ENCODE peak calls at places on chromosomes 13 and 19, in six cellular contexts. One of them, this sample, is unnamed. For H3K4me1, the result is how much of the 10 kb centered on the place peaks cover.

GRCh38 chr13:109651854-109652253 is 134.5 kb downstream of the IRS2 start:
- DNase-seq in stomach: no peak
- DNase-seq in GM23338: no peak
- DNase-seq in upper lobe of left lung: no peak
- DNase-seq in HCT116: no peak
- DNase-seq in suprapubic skin: no peak
- DNase-seq in this sample: no peak

GRCh38 chr13:99895428-99895998 is 76.1 kb downstream of the ZIC5 start:
- DNase-seq in stomach: no peak
- DNase-seq in GM23338: peak
- DNase-seq in upper lobe of left lung: peak
- DNase-seq in HCT116: no peak
- DNase-seq in suprapubic skin: no peak
- DNase-seq in this sample: no peak

GRCh38 chr19:48329167-48329891 is 4.0 kb downstream of the EMP3 start:
- DNase-seq in stomach: no peak
- DNase-seq in GM23338: peak
- DNase-seq in upper lobe of left lung: no peak
- DNase-seq in HCT116: no peak
- DNase-seq in suprapubic skin: no peak
- DNase-seq in this sample: no peak

GRCh38 chr13:100508996-100509395 is 79.6 kb downstream of the GGACT start:
- DNase-seq in stomach: no peak
- DNase-seq in GM23338: no peak
- DNase-seq in upper lobe of left lung: no peak
- DNase-seq in HCT116: no peak
- DNase-seq in suprapubic skin: no peak
- DNase-seq in this sample: no peak

GRCh38 chr19:1469936-1470863 is 8.8 kb downstream of the C19orf25 start:
- DNase-seq in stomach: peak
- DNase-seq in GM23338: peak
- DNase-seq in upper lobe of left lung: peak
- DNase-seq in HCT116: peak
- DNase-seq in suprapubic skin: no peak
- DNase-seq in this sample: no peak

GRCh38 chr13:21043898-21044297 is 17.5 kb downstream of the LATS2 start:
- DNase-seq in stomach: no peak
- DNase-seq in GM23338: no peak
- DNase-seq in upper lobe of left lung: no peak
- DNase-seq in HCT116: no peak
- DNase-seq in suprapubic skin: no peak
- DNase-seq in this sample: no peak

GRCh38 chr13:40060318-40061007 is 405.0 kb downstream of the COG6 start:
- DNase-seq in stomach: peak
- DNase-seq in GM23338: no peak
- DNase-seq in upper lobe of left lung: no peak
- DNase-seq in HCT116: no peak
- DNase-seq in suprapubic skin: no peak
- DNase-seq in this sample: peak

GRCh38 chr13:73106513-73107214 is 47.9 kb downstream of the KLF5 start:
- DNase-seq in stomach: no peak
- DNase-seq in GM23338: no peak
- DNase-seq in upper lobe of left lung: no peak
- DNase-seq in HCT116: no peak
- DNase-seq in suprapubic skin: no peak
- DNase-seq in this sample: no peak

GRCh38 chr13:64900039-64900438 is 2330.1 kb downstream of the PCDH9 start:
- DNase-seq in stomach: no peak
- DNase-seq in GM23338: no peak
- DNase-seq in upper lobe of left lung: no peak
- DNase-seq in HCT116: no peak
- DNase-seq in suprapubic skin: no peak
- DNase-seq in this sample: no peak

GRCh38 chr13:100916943-100917342 is 242.3 kb upstream of the TMTC4 start:
- DNase-seq in stomach: no peak
- DNase-seq in GM23338: no peak
- DNase-seq in upper lobe of left lung: no peak
- DNase-seq in HCT116: no peak
- DNase-seq in suprapubic skin: no peak
- DNase-seq in this sample: no peak

GRCh38 chr19:52566588-52566987 is 3.5 kb upstream of the ZNF701 start:
- DNase-seq in stomach: no peak
- DNase-seq in GM23338: no peak
- DNase-seq in upper lobe of left lung: no peak
- DNase-seq in HCT116: no peak
- DNase-seq in suprapubic skin: no peak
- DNase-seq in this sample: no peak

GRCh38 chr13:25335856-25336255 is 34.4 kb downstream of the NUP58 start:
- DNase-seq in stomach: no peak
- DNase-seq in GM23338: no peak
- DNase-seq in upper lobe of left lung: no peak
- DNase-seq in HCT116: no peak
- DNase-seq in suprapubic skin: no peak
- DNase-seq in this sample: no peak

GRCh38 chr19:13241321-13242104 is 91.3 kb downstream of the IER2 start:
- DNase-seq in stomach: no peak
- DNase-seq in GM23338: peak
- DNase-seq in upper lobe of left lung: no peak
- DNase-seq in HCT116: no peak
- DNase-seq in suprapubic skin: no peak
- DNase-seq in this sample: no peak

GRCh38 chr13:95624020-95624419 is 20.5 kb downstream of the DZIP1 start:
- DNase-seq in stomach: no peak
- DNase-seq in GM23338: peak
- DNase-seq in upper lobe of left lung: no peak
- DNase-seq in HCT116: peak
- DNase-seq in suprapubic skin: no peak
- DNase-seq in this sample: no peak

GRCh38 chr13:20438801-20439200 is 86.9 kb downstream of the CRYL1 start:
- DNase-seq in stomach: no peak
- DNase-seq in GM23338: no peak
- DNase-seq in upper lobe of left lung: no peak
- DNase-seq in HCT116: no peak
- DNase-seq in suprapubic skin: no peak
- DNase-seq in this sample: no peak

GRCh38 chr13:20035130-20035529 is 76.6 kb downstream of the ZMYM2 start:
- DNase-seq in stomach: no peak
- DNase-seq in GM23338: peak
- DNase-seq in upper lobe of left lung: no peak
- DNase-seq in HCT116: no peak
- DNase-seq in suprapubic skin: no peak
- DNase-seq in this sample: no peak

GRCh38 chr13:70960841-70961443 is 852.7 kb upstream of the KLHL1 start:
- DNase-seq in stomach: no peak
- DNase-seq in GM23338: peak
- DNase-seq in upper lobe of left lung: no peak
- DNase-seq in HCT116: no peak
- DNase-seq in suprapubic skin: no peak
- DNase-seq in this sample: no peak

GRCh38 chr13:23955064-23955463 is 57.8 kb upstream of the C1QTNF9B start:
- DNase-seq in stomach: no peak
- DNase-seq in GM23338: no peak
- DNase-seq in upper lobe of left lung: no peak
- DNase-seq in HCT116: no peak
- DNase-seq in suprapubic skin: no peak
- DNase-seq in this sample: no peak

GRCh38 chr19:30393046-30393445 is 20.9 kb downstream of the ZNF536 start:
- DNase-seq in stomach: no peak
- DNase-seq in GM23338: no peak
- DNase-seq in upper lobe of left lung: no peak
- DNase-seq in HCT116: no peak
- DNase-seq in suprapubic skin: no peak
- DNase-seq in this sample: no peak

GRCh38 chr19:29866011-29866410 is 54.2 kb downstream of the CCNE1 start:
- DNase-seq in stomach: no peak
- DNase-seq in GM23338: no peak
- DNase-seq in upper lobe of left lung: no peak
- DNase-seq in HCT116: no peak
- DNase-seq in suprapubic skin: no peak
- DNase-seq in this sample: no peak

GRCh38 chr13:35978607-35979316 is 152.4 kb downstream of the DCLK1 start:
- DNase-seq in stomach: no peak
- DNase-seq in GM23338: peak
- DNase-seq in upper lobe of left lung: no peak
- DNase-seq in HCT116: peak
- DNase-seq in suprapubic skin: no peak
- DNase-seq in this sample: peak

GRCh38 chr13:73245271-73245670 is 186.5 kb downstream of the KLF5 start:
- DNase-seq in stomach: no peak
- DNase-seq in GM23338: no peak
- DNase-seq in upper lobe of left lung: no peak
- DNase-seq in HCT116: no peak
- DNase-seq in suprapubic skin: no peak
- DNase-seq in this sample: no peak

GRCh38 chr19:17829855-17830566 is 8.7 kb upstream of the INSL3 start:
- DNase-seq in stomach: no peak
- DNase-seq in GM23338: peak
- DNase-seq in upper lobe of left lung: peak
- DNase-seq in HCT116: peak
- DNase-seq in suprapubic skin: no peak
- DNase-seq in this sample: no peak

GRCh38 chr13:24292476-24292875 is 16.9 kb upstream of the C1QTNF9 start:
- DNase-seq in stomach: peak
- DNase-seq in GM23338: no peak
- DNase-seq in upper lobe of left lung: no peak
- DNase-seq in HCT116: no peak
- DNase-seq in suprapubic skin: no peak
- DNase-seq in this sample: no peak

GRCh38 chr13:42412812-42413795 is 141.2 kb downstream of the AKAP11 start:
- DNase-seq in stomach: no peak
- DNase-seq in GM23338: no peak
- DNase-seq in upper lobe of left lung: no peak
- DNase-seq in HCT116: no peak
- DNase-seq in suprapubic skin: no peak
- DNase-seq in this sample: no peak

GRCh38 chr19:57803265-57803593 is 11.5 kb downstream of the ZNF552 start:
- DNase-seq in stomach: no peak
- DNase-seq in GM23338: peak
- DNase-seq in upper lobe of left lung: no peak
- DNase-seq in HCT116: no peak
- DNase-seq in suprapubic skin: no peak
- DNase-seq in this sample: no peak

GRCh38 chr13:110944121-110944967 is 29.5 kb upstream of the ANKRD10 start:
- DNase-seq in stomach: peak
- DNase-seq in GM23338: peak
- DNase-seq in upper lobe of left lung: no peak
- DNase-seq in HCT116: peak
- DNase-seq in suprapubic skin: no peak
- DNase-seq in this sample: peak

GRCh38 chr13:66180806-66181205 is 1049.3 kb downstream of the PCDH9 start:
- DNase-seq in stomach: no peak
- DNase-seq in GM23338: no peak
- DNase-seq in upper lobe of left lung: no peak
- DNase-seq in HCT116: no peak
- DNase-seq in suprapubic skin: no peak
- DNase-seq in this sample: no peak

GRCh38 chr13:99566125-99567083 is 65.1 kb downstream of the TM9SF2 start:
- DNase-seq in stomach: no peak
- DNase-seq in GM23338: peak
- DNase-seq in upper lobe of left lung: peak
- DNase-seq in HCT116: no peak
- DNase-seq in suprapubic skin: no peak
- DNase-seq in this sample: no peak

GRCh38 chr19:46890423-46891170 is 29.8 kb downstream of the ARHGAP35 start:
- DNase-seq in stomach: no peak
- DNase-seq in GM23338: no peak
- DNase-seq in upper lobe of left lung: no peak
- DNase-seq in HCT116: no peak
- DNase-seq in suprapubic skin: no peak
- DNase-seq in this sample: no peak

GRCh38 chr19:44645407-44646048 is 1.8 kb downstream of the PVR start:
- DNase-seq in stomach: no peak
- DNase-seq in GM23338: no peak
- DNase-seq in upper lobe of left lung: no peak
- DNase-seq in HCT116: no peak
- DNase-seq in suprapubic skin: no peak
- DNase-seq in this sample: no peak
- H3K27ac ChIP-seq in stomach: no peak
- H3K27ac ChIP-seq in GM23338: no peak
- H3K27ac ChIP-seq in upper lobe of left lung: no peak
- H3K27ac ChIP-seq in HCT116: no peak
- H3K27ac ChIP-seq in suprapubic skin: no peak
- H3K27ac ChIP-seq in this sample: no peak

GRCh38 chr13:113366031-113366588 is 2.2 kb upstream of the GRTP1 start:
- DNase-seq in stomach: peak
- DNase-seq in GM23338: no peak
- DNase-seq in upper lobe of left lung: peak
- DNase-seq in HCT116: no peak
- DNase-seq in suprapubic skin: peak
- DNase-seq in this sample: no peak
- H3K4me1 ChIP-seq in stomach: under half
- H3K4me1 ChIP-seq in GM23338: under half
- H3K4me1 ChIP-seq in upper lobe of left lung: under half
- H3K4me1 ChIP-seq in HCT116: under half
- H3K4me1 ChIP-seq in suprapubic skin: under half
- H3K4me1 ChIP-seq in this sample: under half

DNA sequence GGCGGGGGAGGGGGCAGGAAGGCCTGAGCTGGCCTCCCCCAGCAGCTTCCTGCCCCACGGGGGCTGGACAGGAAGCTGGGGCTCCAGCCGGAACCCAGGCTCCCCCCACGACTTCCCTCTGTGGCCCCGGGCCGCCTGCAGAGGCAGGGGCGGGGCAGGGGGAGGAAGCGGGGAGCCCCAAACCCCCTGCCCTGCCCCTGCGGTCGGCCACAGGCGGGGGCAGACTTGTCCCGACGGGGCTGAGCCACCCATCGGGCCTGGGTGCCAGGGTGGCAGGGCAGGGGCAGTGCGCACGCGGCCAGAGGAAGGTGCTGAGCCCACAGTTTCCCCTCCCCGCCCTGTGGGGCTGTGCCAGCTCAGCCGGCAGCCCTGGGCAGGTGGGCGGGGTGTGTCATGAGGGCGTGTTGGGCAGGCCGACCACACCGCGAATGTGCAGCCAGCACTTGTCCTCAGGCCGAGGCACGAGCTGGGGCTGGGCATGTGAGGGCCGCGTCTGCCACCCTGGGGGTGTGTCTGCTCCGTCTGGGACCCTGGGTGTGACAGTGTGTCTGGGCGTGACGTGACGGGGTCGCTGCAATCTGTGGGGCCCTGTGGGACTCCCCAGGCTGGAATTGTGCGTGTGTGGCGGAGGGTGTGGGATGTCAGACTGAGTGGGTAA is 17.7 kb downstream of the CCDC97 start:
- DNase-seq in stomach: peak
- DNase-seq in GM23338: peak
- DNase-seq in upper lobe of left lung: peak
- DNase-seq in HCT116: no peak
- DNase-seq in suprapubic skin: peak
- DNase-seq in this sample: peak
- TF ChIP-seq POLR2AphosphoS5 in stomach: peak
- TF ChIP-seq POLR2AphosphoS5 in GM23338: no peak
- TF ChIP-seq POLR2AphosphoS5 in upper lobe of left lung: peak
- TF ChIP-seq POLR2AphosphoS5 in HCT116: no peak
- TF ChIP-seq POLR2AphosphoS5 in suprapubic skin: no peak
- TF ChIP-seq POLR2AphosphoS5 in this sample: peak

DNA sequence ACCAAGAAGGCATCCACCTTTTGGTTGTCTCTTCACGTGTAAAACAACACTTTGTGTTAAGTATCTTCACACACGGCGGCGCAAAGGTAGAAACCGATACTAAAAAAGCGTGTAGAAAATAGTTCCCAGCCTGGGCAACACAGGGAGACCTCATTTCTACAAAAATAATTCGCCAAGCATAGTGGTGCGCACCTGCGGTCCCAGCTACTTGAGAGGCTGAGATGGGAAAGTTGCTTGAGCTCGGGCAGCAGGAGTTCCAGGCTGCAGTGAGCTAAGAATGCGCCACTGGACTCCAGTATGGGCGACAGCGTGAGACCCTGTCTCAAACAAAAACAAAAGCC is 573 bp upstream of the ERCC5 start:
- DNase-seq in stomach: no peak
- DNase-seq in GM23338: no peak
- DNase-seq in upper lobe of left lung: no peak
- DNase-seq in HCT116: no peak
- DNase-seq in suprapubic skin: no peak
- DNase-seq in this sample: no peak
- H3K27ac ChIP-seq in stomach: peak
- H3K27ac ChIP-seq in GM23338: peak
- H3K27ac ChIP-seq in upper lobe of left lung: peak
- H3K27ac ChIP-seq in HCT116: peak
- H3K27ac ChIP-seq in suprapubic skin: peak
- H3K27ac ChIP-seq in this sample: peak

This sample was measured in prostate gland.